ENCODE peak calls at places on chromosomes 11 and 22, in nine cellular contexts. One of them, this sample, is unnamed.

GRCh38 chr11:31509017-31509411 is 408 bp downstream of the IMMP1L start:
- DNase-seq in H54: no peak
- DNase-seq in fibroblast of lung: no peak
- DNase-seq in fibroblast of the aortic adventitia: no peak
- DNase-seq in stimulated activated CD4-positive, alpha-beta T cell treated with anti-CD3 and anti-CD28 coated beads, Interleukin-15, amount 100 ng/mL, for 48 hours: no peak
- DNase-seq in ELR: peak
- DNase-seq in stimulated activated CD8-positive, alpha-beta memory T cell treated with anti-CD3 and anti-CD28 coated beads, Interleukin-4, amount 100 ng/mL, for 48 hours: no peak
- DNase-seq in CD8-positive, alpha-beta memory T cell: no peak
- DNase-seq in Calu3: no peak
- DNase-seq in this sample: no peak

GRCh38 chr11:17736921-17737817 is 2.6 kb downstream of the KCNC1 start:
- DNase-seq in H54: no peak
- DNase-seq in Calu3: no peak
- DNase-seq in fibroblast of the aortic adventitia: no peak
- DNase-seq in ELR: no peak
- DNase-seq in fibroblast of lung: no peak
- DNase-seq in stimulated activated CD8-positive, alpha-beta memory T cell treated with anti-CD3 and anti-CD28 coated beads, Interleukin-4, amount 100 ng/mL, for 48 hours: no peak
- DNase-seq in CD8-positive, alpha-beta memory T cell: no peak
- DNase-seq in stimulated activated CD4-positive, alpha-beta T cell treated with anti-CD3 and anti-CD28 coated beads, Interleukin-15, amount 100 ng/mL, for 48 hours: no peak
- DNase-seq in this sample: no peak

GRCh38 chr11:78022397-78023396 is at the start of gene KCTD14:
- DNase-seq in ELR: peak
- DNase-seq in fibroblast of the aortic adventitia: no peak
- DNase-seq in H54: no peak
- DNase-seq in stimulated activated CD4-positive, alpha-beta T cell treated with anti-CD3 and anti-CD28 coated beads, Interleukin-15, amount 100 ng/mL, for 48 hours: no peak
- DNase-seq in stimulated activated CD8-positive, alpha-beta memory T cell treated with anti-CD3 and anti-CD28 coated beads, Interleukin-4, amount 100 ng/mL, for 48 hours: no peak
- DNase-seq in fibroblast of lung: no peak
- DNase-seq in CD8-positive, alpha-beta memory T cell: no peak
- DNase-seq in Calu3: peak
- DNase-seq in this sample: peak

GRCh38 chr11:91947215-91947614 is 277.4 kb upstream of the FAT3 start:
- DNase-seq in fibroblast of the aortic adventitia: peak
- DNase-seq in fibroblast of lung: peak
- DNase-seq in CD8-positive, alpha-beta memory T cell: no peak
- DNase-seq in Calu3: peak
- DNase-seq in ELR: no peak
- DNase-seq in stimulated activated CD4-positive, alpha-beta T cell treated with anti-CD3 and anti-CD28 coated beads, Interleukin-15, amount 100 ng/mL, for 48 hours: no peak
- DNase-seq in H54: no peak
- DNase-seq in stimulated activated CD8-positive, alpha-beta memory T cell treated with anti-CD3 and anti-CD28 coated beads, Interleukin-4, amount 100 ng/mL, for 48 hours: no peak
- DNase-seq in this sample: peak

GRCh38 chr22:16810188-16810802 is 14.9 kb downstream of the XKR3 start:
- DNase-seq in ELR: no peak
- DNase-seq in fibroblast of lung: no peak
- DNase-seq in H54: no peak
- DNase-seq in stimulated activated CD8-positive, alpha-beta memory T cell treated with anti-CD3 and anti-CD28 coated beads, Interleukin-4, amount 100 ng/mL, for 48 hours: no peak
- DNase-seq in CD8-positive, alpha-beta memory T cell: no peak
- DNase-seq in Calu3: no peak
- DNase-seq in fibroblast of the aortic adventitia: peak
- DNase-seq in stimulated activated CD4-positive, alpha-beta T cell treated with anti-CD3 and anti-CD28 coated beads, Interleukin-15, amount 100 ng/mL, for 48 hours: no peak
- DNase-seq in this sample: no peak

GRCh38 chr11:2186669-2187266 is 15.2 kb upstream of the TH start:
- DNase-seq in stimulated activated CD4-positive, alpha-beta T cell treated with anti-CD3 and anti-CD28 coated beads, Interleukin-15, amount 100 ng/mL, for 48 hours: peak
- DNase-seq in ELR: peak
- DNase-seq in Calu3: peak
- DNase-seq in H54: no peak
- DNase-seq in fibroblast of the aortic adventitia: no peak
- DNase-seq in stimulated activated CD8-positive, alpha-beta memory T cell treated with anti-CD3 and anti-CD28 coated beads, Interleukin-4, amount 100 ng/mL, for 48 hours: peak
- DNase-seq in fibroblast of lung: peak
- DNase-seq in CD8-positive, alpha-beta memory T cell: peak
- DNase-seq in this sample: peak

GRCh38 chr11:83816572-83817187 is 530.5 kb upstream of the CCDC90B start:
- DNase-seq in ELR: peak
- DNase-seq in CD8-positive, alpha-beta memory T cell: no peak
- DNase-seq in Calu3: no peak
- DNase-seq in H54: no peak
- DNase-seq in stimulated activated CD8-positive, alpha-beta memory T cell treated with anti-CD3 and anti-CD28 coated beads, Interleukin-4, amount 100 ng/mL, for 48 hours: no peak
- DNase-seq in fibroblast of lung: peak
- DNase-seq in fibroblast of the aortic adventitia: peak
- DNase-seq in stimulated activated CD4-positive, alpha-beta T cell treated with anti-CD3 and anti-CD28 coated beads, Interleukin-15, amount 100 ng/mL, for 48 hours: no peak
- DNase-seq in this sample: peak

GRCh38 chr11:116586392-116586791 is 186.4 kb downstream of the BUD13 start:
- DNase-seq in ELR: no peak
- DNase-seq in fibroblast of the aortic adventitia: no peak
- DNase-seq in H54: no peak
- DNase-seq in stimulated activated CD4-positive, alpha-beta T cell treated with anti-CD3 and anti-CD28 coated beads, Interleukin-15, amount 100 ng/mL, for 48 hours: no peak
- DNase-seq in Calu3: no peak
- DNase-seq in stimulated activated CD8-positive, alpha-beta memory T cell treated with anti-CD3 and anti-CD28 coated beads, Interleukin-4, amount 100 ng/mL, for 48 hours: no peak
- DNase-seq in CD8-positive, alpha-beta memory T cell: no peak
- DNase-seq in fibroblast of lung: no peak
- DNase-seq in this sample: no peak

GRCh38 chr22:27752771-27753170 is 48.8 kb downstream of the MN1 start:
- DNase-seq in Calu3: no peak
- DNase-seq in stimulated activated CD4-positive, alpha-beta T cell treated with anti-CD3 and anti-CD28 coated beads, Interleukin-15, amount 100 ng/mL, for 48 hours: no peak
- DNase-seq in CD8-positive, alpha-beta memory T cell: no peak
- DNase-seq in stimulated activated CD8-positive, alpha-beta memory T cell treated with anti-CD3 and anti-CD28 coated beads, Interleukin-4, amount 100 ng/mL, for 48 hours: no peak
- DNase-seq in ELR: peak
- DNase-seq in fibroblast of the aortic adventitia: peak
- DNase-seq in fibroblast of lung: peak
- DNase-seq in H54: peak
- DNase-seq in this sample: peak

GRCh38 chr22:49284931-49285330 is 542.7 kb downstream of the BRD1 start:
- DNase-seq in CD8-positive, alpha-beta memory T cell: no peak
- DNase-seq in fibroblast of lung: no peak
- DNase-seq in stimulated activated CD4-positive, alpha-beta T cell treated with anti-CD3 and anti-CD28 coated beads, Interleukin-15, amount 100 ng/mL, for 48 hours: no peak
- DNase-seq in Calu3: no peak
- DNase-seq in H54: no peak
- DNase-seq in stimulated activated CD8-positive, alpha-beta memory T cell treated with anti-CD3 and anti-CD28 coated beads, Interleukin-4, amount 100 ng/mL, for 48 hours: no peak
- DNase-seq in fibroblast of the aortic adventitia: no peak
- DNase-seq in ELR: no peak
- DNase-seq in this sample: no peak

GRCh38 chr11:96761451-96761850 is 371.6 kb downstream of the JRKL start:
- DNase-seq in ELR: no peak
- DNase-seq in stimulated activated CD8-positive, alpha-beta memory T cell treated with anti-CD3 and anti-CD28 coated beads, Interleukin-4, amount 100 ng/mL, for 48 hours: no peak
- DNase-seq in Calu3: no peak
- DNase-seq in stimulated activated CD4-positive, alpha-beta T cell treated with anti-CD3 and anti-CD28 coated beads, Interleukin-15, amount 100 ng/mL, for 48 hours: no peak
- DNase-seq in fibroblast of lung: no peak
- DNase-seq in fibroblast of the aortic adventitia: no peak
- DNase-seq in H54: no peak
- DNase-seq in CD8-positive, alpha-beta memory T cell: no peak
- DNase-seq in this sample: no peak

GRCh38 chr11:101840720-101841119 is 74.1 kb upstream of the CEP126 start:
- DNase-seq in stimulated activated CD4-positive, alpha-beta T cell treated with anti-CD3 and anti-CD28 coated beads, Interleukin-15, amount 100 ng/mL, for 48 hours: no peak
- DNase-seq in stimulated activated CD8-positive, alpha-beta memory T cell treated with anti-CD3 and anti-CD28 coated beads, Interleukin-4, amount 100 ng/mL, for 48 hours: no peak
- DNase-seq in ELR: no peak
- DNase-seq in fibroblast of the aortic adventitia: no peak
- DNase-seq in Calu3: no peak
- DNase-seq in H54: no peak
- DNase-seq in CD8-positive, alpha-beta memory T cell: no peak
- DNase-seq in fibroblast of lung: no peak
- DNase-seq in this sample: no peak

GRCh38 chr11:47991266-47991830 is 11.0 kb downstream of the PTPRJ start:
- DNase-seq in CD8-positive, alpha-beta memory T cell: no peak
- DNase-seq in stimulated activated CD8-positive, alpha-beta memory T cell treated with anti-CD3 and anti-CD28 coated beads, Interleukin-4, amount 100 ng/mL, for 48 hours: no peak
- DNase-seq in Calu3: peak
- DNase-seq in ELR: peak
- DNase-seq in H54: no peak
- DNase-seq in fibroblast of lung: peak
- DNase-seq in fibroblast of the aortic adventitia: no peak
- DNase-seq in stimulated activated CD4-positive, alpha-beta T cell treated with anti-CD3 and anti-CD28 coated beads, Interleukin-15, amount 100 ng/mL, for 48 hours: no peak
- DNase-seq in this sample: peak

GRCh38 chr11:77127969-77128691 is at the start of gene MYO7A:
- DNase-seq in stimulated activated CD8-positive, alpha-beta memory T cell treated with anti-CD3 and anti-CD28 coated beads, Interleukin-4, amount 100 ng/mL, for 48 hours: no peak
- DNase-seq in fibroblast of the aortic adventitia: no peak
- DNase-seq in ELR: peak
- DNase-seq in stimulated activated CD4-positive, alpha-beta T cell treated with anti-CD3 and anti-CD28 coated beads, Interleukin-15, amount 100 ng/mL, for 48 hours: no peak
- DNase-seq in H54: no peak
- DNase-seq in Calu3: peak
- DNase-seq in fibroblast of lung: no peak
- DNase-seq in CD8-positive, alpha-beta memory T cell: no peak
- DNase-seq in this sample: peak

GRCh38 chr11:64758330-64759079 is 1.3 kb downstream of the PYGM start:
- DNase-seq in stimulated activated CD8-positive, alpha-beta memory T cell treated with anti-CD3 and anti-CD28 coated beads, Interleukin-4, amount 100 ng/mL, for 48 hours: no peak
- DNase-seq in CD8-positive, alpha-beta memory T cell: no peak
- DNase-seq in Calu3: no peak
- DNase-seq in fibroblast of the aortic adventitia: no peak
- DNase-seq in fibroblast of lung: no peak
- DNase-seq in H54: no peak
- DNase-seq in stimulated activated CD4-positive, alpha-beta T cell treated with anti-CD3 and anti-CD28 coated beads, Interleukin-15, amount 100 ng/mL, for 48 hours: no peak
- DNase-seq in ELR: no peak
- DNase-seq in this sample: no peak

GRCh38 chr11:45899448-45900174 is 7.5 kb downstream of the FREY1 start:
- DNase-seq in stimulated activated CD8-positive, alpha-beta memory T cell treated with anti-CD3 and anti-CD28 coated beads, Interleukin-4, amount 100 ng/mL, for 48 hours: peak
- DNase-seq in stimulated activated CD4-positive, alpha-beta T cell treated with anti-CD3 and anti-CD28 coated beads, Interleukin-15, amount 100 ng/mL, for 48 hours: peak
- DNase-seq in fibroblast of the aortic adventitia: peak
- DNase-seq in CD8-positive, alpha-beta memory T cell: peak
- DNase-seq in fibroblast of lung: peak
- DNase-seq in ELR: peak
- DNase-seq in Calu3: peak
- DNase-seq in H54: peak
- DNase-seq in this sample: peak

GRCh38 chr22:47395481-47395880 is 633.0 kb downstream of the TBC1D22A start:
- DNase-seq in stimulated activated CD4-positive, alpha-beta T cell treated with anti-CD3 and anti-CD28 coated beads, Interleukin-15, amount 100 ng/mL, for 48 hours: no peak
- DNase-seq in H54: no peak
- DNase-seq in Calu3: no peak
- DNase-seq in stimulated activated CD8-positive, alpha-beta memory T cell treated with anti-CD3 and anti-CD28 coated beads, Interleukin-4, amount 100 ng/mL, for 48 hours: no peak
- DNase-seq in CD8-positive, alpha-beta memory T cell: no peak
- DNase-seq in ELR: no peak
- DNase-seq in fibroblast of lung: peak
- DNase-seq in fibroblast of the aortic adventitia: no peak
- DNase-seq in this sample: peak

GRCh38 chr22:39350803-39351688 is 1.3 kb downstream of the SYNGR1 start:
- DNase-seq in Calu3: no peak
- DNase-seq in fibroblast of lung: no peak
- DNase-seq in ELR: no peak
- DNase-seq in fibroblast of the aortic adventitia: no peak
- DNase-seq in CD8-positive, alpha-beta memory T cell: no peak
- DNase-seq in H54: no peak
- DNase-seq in stimulated activated CD8-positive, alpha-beta memory T cell treated with anti-CD3 and anti-CD28 coated beads, Interleukin-4, amount 100 ng/mL, for 48 hours: no peak
- DNase-seq in stimulated activated CD4-positive, alpha-beta T cell treated with anti-CD3 and anti-CD28 coated beads, Interleukin-15, amount 100 ng/mL, for 48 hours: no peak
- DNase-seq in this sample: no peak

GRCh38 chr22:31162015-31162765 is 2.2 kb downstream of the RNF185 start:
- DNase-seq in fibroblast of the aortic adventitia: peak
- DNase-seq in CD8-positive, alpha-beta memory T cell: no peak
- DNase-seq in H54: no peak
- DNase-seq in fibroblast of lung: peak
- DNase-seq in stimulated activated CD4-positive, alpha-beta T cell treated with anti-CD3 and anti-CD28 coated beads, Interleukin-15, amount 100 ng/mL, for 48 hours: no peak
- DNase-seq in Calu3: no peak
- DNase-seq in stimulated activated CD8-positive, alpha-beta memory T cell treated with anti-CD3 and anti-CD28 coated beads, Interleukin-4, amount 100 ng/mL, for 48 hours: no peak
- DNase-seq in ELR: peak
- DNase-seq in this sample: peak

GRCh38 chr22:42799462-42800405 is 57.3 kb downstream of the ARFGAP3 start:
- DNase-seq in Calu3: no peak
- DNase-seq in ELR: peak
- DNase-seq in CD8-positive, alpha-beta memory T cell: no peak
- DNase-seq in fibroblast of the aortic adventitia: no peak
- DNase-seq in stimulated activated CD8-positive, alpha-beta memory T cell treated with anti-CD3 and anti-CD28 coated beads, Interleukin-4, amount 100 ng/mL, for 48 hours: no peak
- DNase-seq in stimulated activated CD4-positive, alpha-beta T cell treated with anti-CD3 and anti-CD28 coated beads, Interleukin-15, amount 100 ng/mL, for 48 hours: no peak
- DNase-seq in H54: no peak
- DNase-seq in fibroblast of lung: no peak
- DNase-seq in this sample: no peak

GRCh38 chr22:19871023-19871844 is 16.6 kb upstream of the GNB1L start:
- DNase-seq in CD8-positive, alpha-beta memory T cell: no peak
- DNase-seq in stimulated activated CD4-positive, alpha-beta T cell treated with anti-CD3 and anti-CD28 coated beads, Interleukin-15, amount 100 ng/mL, for 48 hours: no peak
- DNase-seq in fibroblast of the aortic adventitia: no peak
- DNase-seq in fibroblast of lung: no peak
- DNase-seq in ELR: no peak
- DNase-seq in H54: no peak
- DNase-seq in Calu3: no peak
- DNase-seq in stimulated activated CD8-positive, alpha-beta memory T cell treated with anti-CD3 and anti-CD28 coated beads, Interleukin-4, amount 100 ng/mL, for 48 hours: peak
- DNase-seq in this sample: no peak

GRCh38 chr22:41286639-41287091 is 678 bp upstream of the RANGAP1 start:
- DNase-seq in fibroblast of the aortic adventitia: peak
- DNase-seq in CD8-positive, alpha-beta memory T cell: peak
- DNase-seq in stimulated activated CD4-positive, alpha-beta T cell treated with anti-CD3 and anti-CD28 coated beads, Interleukin-15, amount 100 ng/mL, for 48 hours: peak
- DNase-seq in H54: no peak
- DNase-seq in Calu3: peak
- DNase-seq in ELR: peak
- DNase-seq in stimulated activated CD8-positive, alpha-beta memory T cell treated with anti-CD3 and anti-CD28 coated beads, Interleukin-4, amount 100 ng/mL, for 48 hours: peak
- DNase-seq in fibroblast of lung: peak
- DNase-seq in this sample: no peak

GRCh38 chr11:117458275-117459120 is 130.8 kb downstream of the CEP164 start:
- DNase-seq in stimulated activated CD4-positive, alpha-beta T cell treated with anti-CD3 and anti-CD28 coated beads, Interleukin-15, amount 100 ng/mL, for 48 hours: peak
- DNase-seq in stimulated activated CD8-positive, alpha-beta memory T cell treated with anti-CD3 and anti-CD28 coated beads, Interleukin-4, amount 100 ng/mL, for 48 hours: peak
- DNase-seq in H54: no peak
- DNase-seq in fibroblast of lung: no peak
- DNase-seq in ELR: no peak
- DNase-seq in fibroblast of the aortic adventitia: no peak
- DNase-seq in Calu3: no peak
- DNase-seq in CD8-positive, alpha-beta memory T cell: no peak
- DNase-seq in this sample: no peak

GRCh38 chr11:75236062-75236461 is 4.5 kb upstream of the TPBGL start:
- DNase-seq in stimulated activated CD4-positive, alpha-beta T cell treated with anti-CD3 and anti-CD28 coated beads, Interleukin-15, amount 100 ng/mL, for 48 hours: no peak
- DNase-seq in CD8-positive, alpha-beta memory T cell: no peak
- DNase-seq in Calu3: no peak
- DNase-seq in fibroblast of lung: no peak
- DNase-seq in H54: no peak
- DNase-seq in stimulated activated CD8-positive, alpha-beta memory T cell treated with anti-CD3 and anti-CD28 coated beads, Interleukin-4, amount 100 ng/mL, for 48 hours: no peak
- DNase-seq in fibroblast of the aortic adventitia: no peak
- DNase-seq in ELR: no peak
- DNase-seq in this sample: no peak

GRCh38 chr22:29476116-29476515 is 3.9 kb upstream of the NEFH start:
- DNase-seq in Calu3: no peak
- DNase-seq in H54: no peak
- DNase-seq in stimulated activated CD4-positive, alpha-beta T cell treated with anti-CD3 and anti-CD28 coated beads, Interleukin-15, amount 100 ng/mL, for 48 hours: no peak
- DNase-seq in fibroblast of the aortic adventitia: no peak
- DNase-seq in stimulated activated CD8-positive, alpha-beta memory T cell treated with anti-CD3 and anti-CD28 coated beads, Interleukin-4, amount 100 ng/mL, for 48 hours: no peak
- DNase-seq in ELR: peak
- DNase-seq in fibroblast of lung: no peak
- DNase-seq in CD8-positive, alpha-beta memory T cell: no peak
- DNase-seq in this sample: peak

GRCh38 chr11:121466063-121466794 is 13.5 kb upstream of the SORL1-AS1 start:
- DNase-seq in H54: peak
- DNase-seq in fibroblast of the aortic adventitia: peak
- DNase-seq in CD8-positive, alpha-beta memory T cell: peak
- DNase-seq in stimulated activated CD4-positive, alpha-beta T cell treated with anti-CD3 and anti-CD28 coated beads, Interleukin-15, amount 100 ng/mL, for 48 hours: peak
- DNase-seq in fibroblast of lung: peak
- DNase-seq in ELR: peak
- DNase-seq in stimulated activated CD8-positive, alpha-beta memory T cell treated with anti-CD3 and anti-CD28 coated beads, Interleukin-4, amount 100 ng/mL, for 48 hours: peak
- DNase-seq in Calu3: peak
- DNase-seq in this sample: peak

GRCh38 chr22:35111244-35111643 is 45.3 kb downstream of the ISX start:
- DNase-seq in Calu3: no peak
- DNase-seq in H54: no peak
- DNase-seq in ELR: no peak
- DNase-seq in fibroblast of the aortic adventitia: no peak
- DNase-seq in stimulated activated CD8-positive, alpha-beta memory T cell treated with anti-CD3 and anti-CD28 coated beads, Interleukin-4, amount 100 ng/mL, for 48 hours: no peak
- DNase-seq in fibroblast of lung: no peak
- DNase-seq in CD8-positive, alpha-beta memory T cell: no peak
- DNase-seq in stimulated activated CD4-positive, alpha-beta T cell treated with anti-CD3 and anti-CD28 coated beads, Interleukin-15, amount 100 ng/mL, for 48 hours: no peak
- DNase-seq in this sample: no peak

GRCh38 chr22:26314171-26314570 is 114.9 kb upstream of the ASPHD2 start:
- DNase-seq in H54: no peak
- DNase-seq in Calu3: no peak
- DNase-seq in stimulated activated CD8-positive, alpha-beta memory T cell treated with anti-CD3 and anti-CD28 coated beads, Interleukin-4, amount 100 ng/mL, for 48 hours: no peak
- DNase-seq in stimulated activated CD4-positive, alpha-beta T cell treated with anti-CD3 and anti-CD28 coated beads, Interleukin-15, amount 100 ng/mL, for 48 hours: no peak
- DNase-seq in ELR: no peak
- DNase-seq in fibroblast of the aortic adventitia: no peak
- DNase-seq in CD8-positive, alpha-beta memory T cell: no peak
- DNase-seq in fibroblast of lung: no peak
- DNase-seq in this sample: no peak

GRCh38 chr11:134413334-134414035 is 1.4 kb upstream of the B3GAT1 start:
- DNase-seq in fibroblast of lung: no peak
- DNase-seq in Calu3: no peak
- DNase-seq in CD8-positive, alpha-beta memory T cell: no peak
- DNase-seq in H54: no peak
- DNase-seq in stimulated activated CD8-positive, alpha-beta memory T cell treated with anti-CD3 and anti-CD28 coated beads, Interleukin-4, amount 100 ng/mL, for 48 hours: no peak
- DNase-seq in ELR: no peak
- DNase-seq in fibroblast of the aortic adventitia: no peak
- DNase-seq in stimulated activated CD4-positive, alpha-beta T cell treated with anti-CD3 and anti-CD28 coated beads, Interleukin-15, amount 100 ng/mL, for 48 hours: no peak
- DNase-seq in this sample: no peak

GRCh38 chr22:28560005-28560742 is 119.5 kb downstream of the TTC28 start:
- DNase-seq in fibroblast of the aortic adventitia: peak
- DNase-seq in CD8-positive, alpha-beta memory T cell: no peak
- DNase-seq in stimulated activated CD8-positive, alpha-beta memory T cell treated with anti-CD3 and anti-CD28 coated beads, Interleukin-4, amount 100 ng/mL, for 48 hours: no peak
- DNase-seq in ELR: peak
- DNase-seq in Calu3: no peak
- DNase-seq in fibroblast of lung: peak
- DNase-seq in H54: peak
- DNase-seq in stimulated activated CD4-positive, alpha-beta T cell treated with anti-CD3 and anti-CD28 coated beads, Interleukin-15, amount 100 ng/mL, for 48 hours: no peak
- DNase-seq in this sample: peak

GRCh38 chr11:94639901-94640721 is 72.9 kb downstream of the PIWIL4 start:
- DNase-seq in CD8-positive, alpha-beta memory T cell: no peak
- DNase-seq in fibroblast of lung: no peak
- DNase-seq in H54: no peak
- DNase-seq in stimulated activated CD4-positive, alpha-beta T cell treated with anti-CD3 and anti-CD28 coated beads, Interleukin-15, amount 100 ng/mL, for 48 hours: no peak
- DNase-seq in ELR: no peak
- DNase-seq in fibroblast of the aortic adventitia: no peak
- DNase-seq in Calu3: no peak
- DNase-seq in stimulated activated CD8-positive, alpha-beta memory T cell treated with anti-CD3 and anti-CD28 coated beads, Interleukin-4, amount 100 ng/mL, for 48 hours: no peak
- DNase-seq in this sample: no peak